ENCODE peak calls at places on chromosomes 6 and 20, in nine cellular contexts. One of them, this sample, is unnamed.

GRCh38 chr6:130696806-130697205 is 130.4 kb upstream of the SMLR1 start:
- DNase-seq in dorsolateral prefrontal cortex: no peak
- DNase-seq in CD8-positive, alpha-beta memory T cell: no peak
- DNase-seq in mesenchymal stem cell: no peak
- DNase-seq in esophagus squamous epithelium: no peak
- DNase-seq in IMR-90: peak
- DNase-seq in suprapubic skin: no peak
- DNase-seq in PC-3: peak
- DNase-seq in heart left ventricle: no peak
- DNase-seq in this sample: no peak

GRCh38 chr6:151763303-151763702 is 44.2 kb upstream of the ESR1 start:
- DNase-seq in IMR-90: peak
- DNase-seq in CD8-positive, alpha-beta memory T cell: no peak
- DNase-seq in mesenchymal stem cell: no peak
- DNase-seq in dorsolateral prefrontal cortex: no peak
- DNase-seq in suprapubic skin: no peak
- DNase-seq in PC-3: peak
- DNase-seq in heart left ventricle: no peak
- DNase-seq in esophagus squamous epithelium: no peak
- DNase-seq in this sample: peak

GRCh38 chr6:41470341-41471063 is 75.7 kb upstream of the FOXP4 start:
- DNase-seq in heart left ventricle: peak
- DNase-seq in CD8-positive, alpha-beta memory T cell: no peak
- DNase-seq in dorsolateral prefrontal cortex: no peak
- DNase-seq in suprapubic skin: no peak
- DNase-seq in mesenchymal stem cell: peak
- DNase-seq in esophagus squamous epithelium: no peak
- DNase-seq in PC-3: no peak
- DNase-seq in IMR-90: no peak
- DNase-seq in this sample: peak

GRCh38 chr6:90209527-90209926 is 87.1 kb downstream of the BACH2 start:
- DNase-seq in suprapubic skin: no peak
- DNase-seq in esophagus squamous epithelium: no peak
- DNase-seq in mesenchymal stem cell: no peak
- DNase-seq in PC-3: no peak
- DNase-seq in dorsolateral prefrontal cortex: no peak
- DNase-seq in IMR-90: no peak
- DNase-seq in CD8-positive, alpha-beta memory T cell: no peak
- DNase-seq in heart left ventricle: no peak
- DNase-seq in this sample: no peak

GRCh38 chr20:33657704-33658095 is 4.4 kb upstream of the C20orf144 start:
- DNase-seq in heart left ventricle: no peak
- DNase-seq in IMR-90: no peak
- DNase-seq in mesenchymal stem cell: no peak
- DNase-seq in CD8-positive, alpha-beta memory T cell: no peak
- DNase-seq in dorsolateral prefrontal cortex: no peak
- DNase-seq in esophagus squamous epithelium: no peak
- DNase-seq in PC-3: no peak
- DNase-seq in suprapubic skin: no peak
- DNase-seq in this sample: peak

GRCh38 chr6:70884074-70884983 is 72.5 kb downstream of the B3GAT2 start:
- DNase-seq in IMR-90: peak
- DNase-seq in CD8-positive, alpha-beta memory T cell: peak
- DNase-seq in heart left ventricle: peak
- DNase-seq in esophagus squamous epithelium: no peak
- DNase-seq in PC-3: peak
- DNase-seq in dorsolateral prefrontal cortex: no peak
- DNase-seq in mesenchymal stem cell: peak
- DNase-seq in suprapubic skin: no peak
- DNase-seq in this sample: peak

GRCh38 chr20:23082846-23083552 is 3.1 kb downstream of the CD93 start:
- DNase-seq in CD8-positive, alpha-beta memory T cell: no peak
- DNase-seq in PC-3: no peak
- DNase-seq in IMR-90: no peak
- DNase-seq in esophagus squamous epithelium: no peak
- DNase-seq in suprapubic skin: no peak
- DNase-seq in heart left ventricle: peak
- DNase-seq in mesenchymal stem cell: no peak
- DNase-seq in dorsolateral prefrontal cortex: no peak
- DNase-seq in this sample: no peak

GRCh38 chr6:128964771-128965170 is 81.8 kb downstream of the LAMA2 start:
- DNase-seq in CD8-positive, alpha-beta memory T cell: no peak
- DNase-seq in mesenchymal stem cell: no peak
- DNase-seq in heart left ventricle: no peak
- DNase-seq in suprapubic skin: no peak
- DNase-seq in PC-3: no peak
- DNase-seq in dorsolateral prefrontal cortex: no peak
- DNase-seq in esophagus squamous epithelium: no peak
- DNase-seq in IMR-90: no peak
- DNase-seq in this sample: no peak

DNA sequence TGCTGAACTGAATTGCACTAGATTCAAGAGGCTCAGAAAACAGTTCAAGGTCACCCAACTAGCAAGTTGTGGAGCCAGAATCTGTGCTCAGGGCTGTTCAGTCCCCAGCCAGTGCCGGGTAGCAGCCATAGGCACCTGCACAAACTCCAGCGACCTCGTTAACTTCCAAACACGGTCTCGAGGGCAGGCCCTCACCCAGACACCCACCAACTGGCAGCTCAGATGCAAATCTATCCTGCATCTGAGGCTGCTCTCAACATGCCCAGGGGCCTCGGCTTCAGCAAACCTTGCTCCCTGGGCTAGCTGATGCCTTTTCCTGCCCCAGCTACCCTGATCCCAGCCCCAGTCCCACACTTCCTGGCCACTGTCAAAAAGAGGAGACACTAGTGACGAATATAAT is 3.7 kb downstream of the JPH2 start:
- DNase-seq in CD8-positive, alpha-beta memory T cell: no peak
- DNase-seq in suprapubic skin: no peak
- DNase-seq in esophagus squamous epithelium: no peak
- DNase-seq in IMR-90: no peak
- DNase-seq in dorsolateral prefrontal cortex: no peak
- DNase-seq in heart left ventricle: no peak
- DNase-seq in PC-3: no peak
- DNase-seq in mesenchymal stem cell: no peak
- DNase-seq in this sample: no peak
- H3K27ac ChIP-seq in CD8-positive, alpha-beta memory T cell: no peak
- H3K27ac ChIP-seq in suprapubic skin: no peak
- H3K27ac ChIP-seq in esophagus squamous epithelium: peak
- H3K27ac ChIP-seq in IMR-90: no peak
- H3K27ac ChIP-seq in dorsolateral prefrontal cortex: no peak
- H3K27ac ChIP-seq in heart left ventricle: peak
- H3K27ac ChIP-seq in PC-3: no peak
- H3K27ac ChIP-seq in mesenchymal stem cell: no peak
- H3K27ac ChIP-seq in this sample: no peak

DNA sequence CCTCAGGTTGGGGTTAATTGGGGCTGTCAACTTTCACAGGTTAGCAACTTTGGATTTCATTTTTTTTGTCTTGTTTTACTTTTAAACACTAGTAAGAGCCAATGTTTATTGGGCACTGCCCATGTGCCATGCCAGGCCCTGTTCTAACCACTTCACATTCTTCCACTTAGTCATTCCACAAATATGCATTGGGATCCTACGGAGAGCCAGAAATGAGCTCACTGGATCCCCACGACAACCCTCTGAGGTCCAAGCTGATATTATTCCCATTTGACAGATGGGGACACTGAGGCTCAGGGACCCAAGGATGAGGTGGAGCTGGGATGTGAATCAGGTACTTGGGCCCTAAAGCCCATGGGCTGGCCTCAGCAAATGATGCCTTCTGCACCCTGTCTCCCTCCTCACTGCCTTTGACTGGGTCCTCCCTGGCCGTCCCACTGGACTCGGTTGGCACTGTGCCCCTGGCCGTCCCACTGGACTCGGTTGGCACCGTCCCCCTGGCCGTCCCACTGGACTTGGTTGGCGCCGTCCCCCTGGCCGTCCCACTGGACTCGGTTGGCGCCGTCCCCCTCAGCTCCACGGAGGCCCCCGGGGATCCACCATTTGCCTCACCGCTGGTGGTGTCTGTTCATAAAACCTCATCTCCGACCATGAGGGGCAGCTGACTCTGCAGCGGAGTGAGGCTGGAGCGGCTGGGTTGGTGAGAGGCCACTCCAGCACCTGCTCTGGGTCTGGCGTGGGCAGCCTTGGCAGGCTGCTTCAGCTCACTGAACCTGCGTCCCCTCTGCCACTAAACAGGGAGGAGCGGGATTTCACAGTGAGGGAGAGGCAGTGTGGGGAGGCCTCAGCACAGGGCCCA is 4.8 kb upstream of the PMEPA1 start:
- DNase-seq in esophagus squamous epithelium: no peak
- DNase-seq in CD8-positive, alpha-beta memory T cell: no peak
- DNase-seq in PC-3: peak
- DNase-seq in heart left ventricle: no peak
- DNase-seq in suprapubic skin: no peak
- DNase-seq in mesenchymal stem cell: peak
- DNase-seq in dorsolateral prefrontal cortex: no peak
- DNase-seq in IMR-90: peak
- DNase-seq in this sample: peak
- H3K27ac ChIP-seq in esophagus squamous epithelium: no peak
- H3K27ac ChIP-seq in CD8-positive, alpha-beta memory T cell: no peak
- H3K27ac ChIP-seq in PC-3: peak
- H3K27ac ChIP-seq in heart left ventricle: peak
- H3K27ac ChIP-seq in suprapubic skin: no peak
- H3K27ac ChIP-seq in mesenchymal stem cell: no peak
- H3K27ac ChIP-seq in dorsolateral prefrontal cortex: no peak
- H3K27ac ChIP-seq in IMR-90: no peak
- H3K27ac ChIP-seq in this sample: no peak

GRCh38 chr6:31063906-31064435 is 48.4 kb downstream of the C6orf15 start:
- DNase-seq in dorsolateral prefrontal cortex: no peak
- DNase-seq in PC-3: no peak
- DNase-seq in IMR-90: no peak
- DNase-seq in heart left ventricle: no peak
- DNase-seq in esophagus squamous epithelium: no peak
- DNase-seq in CD8-positive, alpha-beta memory T cell: no peak
- DNase-seq in suprapubic skin: no peak
- DNase-seq in mesenchymal stem cell: no peak
- DNase-seq in this sample: no peak

GRCh38 chr6:31070711-31071197 is 41.6 kb downstream of the C6orf15 start:
- DNase-seq in mesenchymal stem cell: peak
- DNase-seq in CD8-positive, alpha-beta memory T cell: no peak
- DNase-seq in suprapubic skin: no peak
- DNase-seq in heart left ventricle: peak
- DNase-seq in PC-3: peak
- DNase-seq in dorsolateral prefrontal cortex: peak
- DNase-seq in esophagus squamous epithelium: no peak
- DNase-seq in IMR-90: peak
- DNase-seq in this sample: peak

GRCh38 chr6:31065556-31065955 is 46.8 kb downstream of the C6orf15 start:
- DNase-seq in dorsolateral prefrontal cortex: no peak
- DNase-seq in IMR-90: peak
- DNase-seq in mesenchymal stem cell: no peak
- DNase-seq in CD8-positive, alpha-beta memory T cell: no peak
- DNase-seq in esophagus squamous epithelium: no peak
- DNase-seq in PC-3: no peak
- DNase-seq in heart left ventricle: no peak
- DNase-seq in suprapubic skin: no peak
- DNase-seq in this sample: no peak

GRCh38 chr6:31067881-31068737 is 44.3 kb downstream of the C6orf15 start:
- DNase-seq in mesenchymal stem cell: no peak
- DNase-seq in esophagus squamous epithelium: no peak
- DNase-seq in heart left ventricle: no peak
- DNase-seq in dorsolateral prefrontal cortex: no peak
- DNase-seq in PC-3: no peak
- DNase-seq in IMR-90: no peak
- DNase-seq in suprapubic skin: no peak
- DNase-seq in CD8-positive, alpha-beta memory T cell: no peak
- DNase-seq in this sample: no peak

DNA sequence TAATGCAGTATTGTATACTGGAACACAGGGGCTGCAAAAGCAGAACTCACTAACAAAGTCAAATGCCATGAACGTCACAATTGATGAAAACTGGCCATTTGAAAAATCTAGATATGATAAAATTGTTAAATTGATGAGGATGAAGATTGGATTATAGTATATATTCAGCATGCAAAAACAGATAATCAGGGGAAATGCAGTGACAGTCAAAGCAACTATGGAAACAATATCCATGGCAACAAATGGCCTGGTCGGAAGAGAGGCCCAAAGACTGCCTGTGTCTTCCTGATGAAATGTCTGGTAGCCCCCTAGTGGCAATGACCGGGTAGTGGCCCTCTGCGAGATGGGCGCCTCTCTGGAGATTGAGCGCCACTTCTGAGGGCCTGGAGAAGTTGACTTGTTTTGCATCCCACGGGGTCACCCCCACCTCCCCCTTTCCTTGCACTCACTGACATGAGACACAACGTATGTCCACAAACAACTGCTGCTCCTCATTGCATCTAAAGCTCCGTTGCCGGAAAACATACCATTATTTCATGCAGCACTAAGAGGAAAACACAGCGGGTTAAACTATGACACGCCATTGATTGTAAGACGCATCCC is 43.5 kb downstream of the C6orf15 start:
- DNase-seq in IMR-90: peak
- DNase-seq in mesenchymal stem cell: peak
- DNase-seq in PC-3: peak
- DNase-seq in suprapubic skin: peak
- DNase-seq in CD8-positive, alpha-beta memory T cell: peak
- DNase-seq in esophagus squamous epithelium: peak
- DNase-seq in heart left ventricle: peak
- DNase-seq in dorsolateral prefrontal cortex: peak
- DNase-seq in this sample: peak
- H3K27ac ChIP-seq in IMR-90: no peak
- H3K27ac ChIP-seq in mesenchymal stem cell: no peak
- H3K27ac ChIP-seq in PC-3: no peak
- H3K27ac ChIP-seq in suprapubic skin: no peak
- H3K27ac ChIP-seq in CD8-positive, alpha-beta memory T cell: no peak
- H3K27ac ChIP-seq in esophagus squamous epithelium: peak
- H3K27ac ChIP-seq in heart left ventricle: no peak
- H3K27ac ChIP-seq in dorsolateral prefrontal cortex: peak
- H3K27ac ChIP-seq in this sample: no peak

DNA sequence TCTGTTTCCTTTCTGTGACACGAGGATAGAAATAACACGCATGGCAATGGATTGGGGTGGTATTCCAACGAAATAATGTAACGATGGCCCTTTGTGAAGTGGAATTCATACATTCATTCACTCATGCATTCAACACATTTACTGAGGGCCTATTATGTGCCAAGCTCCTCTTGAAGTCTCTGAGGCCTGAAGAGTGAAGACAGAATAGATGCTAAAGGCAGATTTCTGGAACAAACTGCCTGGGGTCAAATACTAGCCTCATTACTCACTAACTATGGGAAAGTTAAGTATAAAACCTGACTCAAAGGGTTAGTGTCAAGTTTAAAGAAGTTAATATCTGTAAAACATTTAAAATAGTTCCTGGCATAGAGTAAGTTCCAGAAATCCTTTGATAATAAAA is 279.6 kb upstream of the SULF2 start:
- DNase-seq in heart left ventricle: no peak
- DNase-seq in suprapubic skin: no peak
- DNase-seq in esophagus squamous epithelium: no peak
- DNase-seq in PC-3: peak
- DNase-seq in IMR-90: peak
- DNase-seq in dorsolateral prefrontal cortex: no peak
- DNase-seq in mesenchymal stem cell: peak
- DNase-seq in CD8-positive, alpha-beta memory T cell: no peak
- DNase-seq in this sample: peak
- H3K27ac ChIP-seq in heart left ventricle: no peak
- H3K27ac ChIP-seq in suprapubic skin: no peak
- H3K27ac ChIP-seq in esophagus squamous epithelium: no peak
- H3K27ac ChIP-seq in PC-3: peak
- H3K27ac ChIP-seq in IMR-90: no peak
- H3K27ac ChIP-seq in dorsolateral prefrontal cortex: no peak
- H3K27ac ChIP-seq in mesenchymal stem cell: peak
- H3K27ac ChIP-seq in CD8-positive, alpha-beta memory T cell: no peak
- H3K27ac ChIP-seq in this sample: peak